ENCODE peak calls at places on chromosome 22, in four cellular contexts. D is progenitor cell of endocrine pancreas, H is neural progenitor cell, O is kidney. X is an unnamed sample.

GRCh38 chr22:32920032-32920628 is 118.6 kb downstream of the TIMP3 start:
- DNase-seq in D (no peak), H (no peak), O (no peak), X (no peak)

GRCh38 chr22:45318558-45319318 is 9.0 kb downstream of the FAM118A start:
- DNase-seq in D (no peak), H (peak), O (no peak), X (no peak)

GRCh38 chr22:46027219-46028068 is 50.5 kb upstream of the WNT7B start:
- DNase-seq in D (peak), H (peak), O (peak), X (no peak)

GRCh38 chr22:17965538-17966402 is 58.6 kb downstream of the MICAL3 start:
- DNase-seq in D (no peak), H (no peak), O (no peak), X (no peak)

GRCh38 chr22:49739138-49739537 is 88.5 kb downstream of the BRD1 start:
- DNase-seq in D (no peak), H (no peak), O (no peak), X (no peak)

GRCh38 chr22:50581031-50581949 is 1.4 kb downstream of the CHKB start:
- DNase-seq in D (no peak), H (no peak), O (no peak), X (no peak)

GRCh38 chr22:50729391-50730012 is 8.5 kb upstream of the ACR start:
- DNase-seq in D (no peak), H (no peak), O (peak), X (no peak)

GRCh38 chr22:32583074-32583677 is 108.6 kb downstream of the FBXO7 start:
- DNase-seq in D (no peak), H (no peak), O (no peak), X (no peak)

GRCh38 chr22:45483319-45483718 is 19.4 kb upstream of the FBLN1 start:
- DNase-seq in D (no peak), H (no peak), O (no peak), X (no peak)

GRCh38 chr22:49553518-49554295 is 274.0 kb downstream of the BRD1 start:
- DNase-seq in D (peak), H (peak), O (peak), X (no peak)

GRCh38 chr22:48316245-48316875 is 1511.3 kb downstream of the BRD1 start:
- DNase-seq in D (no peak), H (no peak), O (peak), X (no peak)

GRCh38 chr22:25661067-25661466 is 80.9 kb upstream of the MYO18B start:
- DNase-seq in D (no peak), H (no peak), O (no peak), X (no peak)

GRCh38 chr22:40216041-40216756 is 38.5 kb downstream of the TNRC6B start:
- DNase-seq in D (no peak), H (no peak), O (no peak), X (no peak)

GRCh38 chr22:46799626-46800025 is 37.2 kb downstream of the TBC1D22A start:
- DNase-seq in D (no peak), H (no peak), O (peak), X (no peak)

GRCh38 chr22:19349778-19350475 is 58.4 kb upstream of the CLTCL1 start:
- DNase-seq in D (no peak), H (no peak), O (no peak), X (no peak)

GRCh38 chr22:39954584-39955055 is 5.6 kb upstream of the TMA7B start:
- DNase-seq in D (no peak), H (no peak), O (no peak), X (no peak)

GRCh38 chr22:40240671-40241070 is 62.9 kb downstream of the TNRC6B start:
- DNase-seq in D (no peak), H (no peak), O (no peak), X (no peak)

GRCh38 chr22:38452373-38453064 is 2.5 kb downstream of the KCNJ4 start:
- DNase-seq in D (no peak), H (no peak), O (peak), X (no peak)

GRCh38 chr22:48473202-48473601 is 1354.5 kb downstream of the BRD1 start:
- DNase-seq in D (no peak), H (no peak), O (no peak), X (no peak)

GRCh38 chr22:47292546-47293320 is 530.3 kb downstream of the TBC1D22A start:
- DNase-seq in D (no peak), H (no peak), O (no peak), X (no peak)

GRCh38 chr22:37442537-37442936 is 15.3 kb upstream of the ELFN2 start:
- DNase-seq in D (no peak), H (no peak), O (no peak), X (no peak)

GRCh38 chr22:46028069-46028991 is 51.4 kb upstream of the WNT7B start:
- DNase-seq in D (no peak), H (no peak), O (peak), X (no peak)

GRCh38 chr22:19448076-19448607 is 631 bp upstream of the C22orf39 start:
- DNase-seq in D (no peak), H (peak), O (no peak), X (peak)

GRCh38 chr22:50530857-50531545 is 1.2 kb upstream of the TYMP start:
- DNase-seq in D (no peak), H (peak), O (peak), X (no peak)

GRCh38 chr22:32803020-32803758 is 1.7 kb downstream of the TIMP3 start:
- DNase-seq in D (no peak), H (peak), O (no peak), X (no peak)

GRCh38 chr22:17331690-17332089 is 37.6 kb upstream of the CECR2 start:
- DNase-seq in D (no peak), H (no peak), O (no peak), X (no peak)

DNA sequence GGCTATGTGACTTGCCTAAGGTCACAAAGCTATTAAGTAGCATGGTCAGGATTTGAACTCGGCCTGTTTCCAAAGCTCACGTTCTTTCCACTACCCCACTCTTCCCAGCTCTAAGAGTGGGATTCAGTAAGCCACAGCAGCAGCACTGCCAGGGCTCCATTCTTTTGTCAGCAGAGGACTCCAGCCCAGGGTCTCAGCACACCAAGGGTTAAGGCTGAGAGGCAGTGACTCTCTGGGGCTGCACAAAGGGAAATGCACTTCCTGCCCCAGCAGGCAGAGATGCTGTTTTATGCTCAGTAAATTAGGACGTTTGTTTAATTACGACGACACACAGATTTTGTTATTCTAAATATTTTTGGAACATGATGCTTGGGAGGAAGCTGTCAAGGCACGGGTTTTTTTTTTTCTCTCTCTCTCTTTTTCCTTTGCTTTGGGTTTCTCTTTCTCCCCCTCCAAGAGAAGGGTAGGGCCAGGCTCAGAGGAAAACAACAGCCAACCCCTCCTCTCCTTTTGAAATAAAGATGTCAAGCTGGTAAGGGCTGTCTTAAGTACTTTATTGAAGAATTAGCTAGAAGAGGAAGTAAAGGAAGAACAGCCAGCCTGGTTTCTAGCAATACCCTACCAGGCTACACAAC is 2.9 kb downstream of the MYH9 start:
- DNase-seq in D (no peak), H (peak), O (no peak), X (no peak)
- TF ChIP-seq CTCF in D (no peak), H (peak), O (no peak), X (no peak)

GRCh38 chr22:43537019-43537585 is 125.3 kb downstream of the MPPED1 start:
- DNase-seq in D (no peak), H (no peak), O (peak), X (no peak)
- TF ChIP-seq CTCF in D (no peak), H (no peak), O (no peak), X (peak)

DNA sequence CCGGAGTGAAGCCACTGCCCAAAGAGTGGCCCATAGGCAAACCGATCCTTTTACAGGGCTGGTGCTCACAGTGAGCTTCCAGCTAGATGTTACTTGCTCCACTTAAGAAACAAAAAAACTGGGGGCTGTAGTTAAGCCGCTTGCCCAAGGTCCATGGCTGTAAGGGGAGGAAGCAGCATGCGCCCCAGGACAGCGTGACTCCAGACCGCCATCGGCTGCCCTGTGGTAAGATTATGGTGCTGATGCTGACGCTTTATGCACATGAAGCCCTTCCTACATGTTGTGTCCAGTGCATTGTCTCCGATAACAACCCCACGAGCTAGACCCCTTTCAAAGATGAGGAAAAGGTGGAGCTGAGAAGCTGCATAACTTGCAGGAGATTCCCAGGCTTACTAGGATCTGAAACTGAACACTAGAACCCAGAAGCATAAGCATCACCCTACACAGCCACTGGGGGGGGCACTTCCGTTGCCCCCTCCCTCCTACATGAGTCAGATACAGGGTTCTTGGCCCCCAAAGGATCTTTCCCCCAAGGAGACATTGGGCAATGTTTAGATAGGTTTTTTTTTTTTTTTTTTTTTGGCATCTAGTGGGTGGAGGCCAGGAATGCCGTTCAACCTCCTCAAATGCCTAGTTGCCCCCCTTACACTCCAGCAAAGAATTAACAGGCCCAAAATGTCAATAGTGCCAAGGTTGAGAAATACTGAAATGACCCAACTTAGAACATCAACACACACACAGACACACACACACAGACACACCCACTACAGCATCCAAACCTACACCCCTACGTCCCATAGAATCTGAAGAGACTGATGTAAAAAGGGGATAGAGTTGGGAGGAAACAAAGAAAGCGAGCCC is 53.9 kb downstream of the MN1 start:
- DNase-seq in D (no peak), H (no peak), O (no peak), X (no peak)
- TF ChIP-seq CTCF in D (peak), H (peak), O (no peak), X (peak)

DNA sequence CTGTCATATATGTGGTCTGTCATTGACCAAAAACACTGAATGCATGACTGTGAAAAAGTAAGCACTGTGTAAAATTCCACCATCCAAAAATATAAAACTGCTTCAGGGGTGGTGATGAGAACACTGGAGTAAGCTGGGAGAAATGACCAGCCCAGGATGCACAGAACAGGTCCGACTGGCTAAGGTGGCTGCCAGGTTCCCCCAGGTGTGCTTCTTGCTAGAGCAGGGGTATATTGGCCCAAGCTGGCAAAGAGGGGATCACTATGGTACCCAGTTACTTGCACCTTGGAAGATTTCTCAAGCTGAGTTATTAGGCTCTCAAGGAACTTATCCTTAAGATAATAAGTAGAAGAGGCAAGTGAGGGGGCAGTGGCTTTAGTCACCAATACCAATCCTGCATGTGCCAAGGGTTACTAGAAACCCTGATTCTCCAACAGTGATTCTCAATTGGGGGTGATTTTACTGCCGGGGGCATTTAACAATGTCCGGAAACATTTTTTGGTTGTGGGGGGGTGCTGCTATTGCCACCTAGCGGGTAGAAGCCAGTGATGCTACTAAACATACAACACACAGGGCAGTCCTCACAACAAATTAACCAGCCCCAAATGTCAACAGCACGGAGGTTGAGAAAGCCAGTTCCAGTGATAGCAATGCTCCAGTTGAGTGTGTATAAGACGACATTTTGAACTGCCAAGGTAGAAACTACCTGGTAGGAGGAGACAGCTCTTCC is 15.7 kb downstream of the SNU13 start:
- DNase-seq in D (no peak), H (no peak), O (no peak), X (no peak)
- TF ChIP-seq CTCF in D (peak), H (peak), O (no peak), X (no peak)

GRCh38 chr22:20591660-20592310 is 84.4 kb downstream of the MED15 start:
- DNase-seq in D (no peak), H (peak), O (no peak), X (no peak)
- TF ChIP-seq CTCF in D (no peak), H (no peak), O (no peak), X (no peak)

GRCh38 chr22:29340566-29340965 is 25.1 kb upstream of the RASL10A start:
- DNase-seq in D (no peak), H (no peak), O (no peak), X (no peak)

GRCh38 chr22:29337631-29338284 is 22.3 kb upstream of the RASL10A start:
- DNase-seq in D (no peak), H (no peak), O (no peak), X (no peak)

GRCh38 chr22:29339381-29340235 is 24.1 kb upstream of the RASL10A start:
- DNase-seq in D (no peak), H (no peak), O (no peak), X (no peak)

GRCh38 chr22:29336751-29337490 is 21.4 kb upstream of the RASL10A start:
- DNase-seq in D (no peak), H (no peak), O (no peak), X (no peak)

DNA sequence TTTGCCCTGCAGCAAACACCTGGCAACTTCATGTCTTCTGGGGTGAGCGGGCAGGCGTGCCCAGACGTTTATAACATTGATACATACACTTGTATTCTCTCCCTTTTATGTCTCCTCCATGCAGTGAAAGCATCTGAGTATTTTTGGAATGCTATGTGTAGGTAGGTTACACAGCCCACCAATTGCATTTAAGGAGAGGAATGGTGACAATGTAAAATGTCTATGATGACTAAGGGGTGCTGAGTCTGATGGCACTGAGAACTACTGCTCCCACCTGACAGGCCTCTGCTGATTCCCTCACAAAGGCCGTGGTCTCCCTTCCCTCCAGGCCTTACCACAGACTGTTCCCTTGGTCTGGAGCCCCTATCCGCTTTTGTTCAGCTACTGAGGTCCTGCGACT is 22.9 kb upstream of the RASL10A start:
- DNase-seq in D (no peak), H (no peak), O (no peak), X (no peak)
- TF ChIP-seq CTCF in D (no peak), H (no peak), O (no peak), X (no peak)

DNA sequence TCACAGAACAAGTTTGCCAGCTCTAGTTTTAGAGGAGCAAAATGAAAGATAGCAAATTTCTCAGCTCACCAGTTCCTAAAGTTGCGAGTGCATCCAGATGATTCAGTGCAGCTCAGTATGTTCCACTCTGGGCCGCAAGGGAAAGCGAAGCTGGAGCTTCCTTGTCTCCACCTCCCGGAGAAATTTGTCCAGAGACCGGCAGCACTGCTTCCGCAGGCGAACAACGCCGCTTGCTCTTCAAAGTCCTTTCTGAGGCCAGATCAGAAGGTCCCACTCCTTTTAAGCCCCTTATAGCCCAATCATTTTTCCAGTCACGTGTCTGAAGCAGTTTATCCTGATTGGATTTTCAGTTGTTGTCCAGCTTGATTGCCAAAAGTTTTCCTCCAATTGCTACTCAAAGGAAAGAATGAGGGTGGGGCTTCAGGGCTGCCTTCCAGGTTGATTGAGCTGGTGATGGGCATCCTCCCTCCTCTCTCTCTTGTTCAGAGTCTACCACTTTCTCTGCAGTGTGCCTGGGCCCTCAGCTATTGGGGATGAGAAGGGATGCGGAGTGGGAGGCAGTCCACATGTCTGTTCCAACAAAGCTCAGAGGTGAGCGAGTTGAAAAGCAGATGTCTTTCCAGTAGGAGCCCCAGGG is at the start of gene ZNF280A:
- DNase-seq in D (no peak), H (peak), O (no peak), X (no peak)
- TF ChIP-seq CTCF in D (no peak), H (no peak), O (no peak), X (no peak)

GRCh38 chr22:31400023-31400397 is 606 bp downstream of the DRG1 start:
- DNase-seq in D (no peak), H (peak), O (no peak), X (no peak)

GRCh38 chr22:31393890-31394289 is 5.5 kb upstream of the DRG1 start:
- DNase-seq in D (no peak), H (no peak), O (no peak), X (no peak)

GRCh38 chr22:31394326-31394725 is 5.1 kb upstream of the DRG1 start:
- DNase-seq in D (no peak), H (no peak), O (no peak), X (no peak)

DNA sequence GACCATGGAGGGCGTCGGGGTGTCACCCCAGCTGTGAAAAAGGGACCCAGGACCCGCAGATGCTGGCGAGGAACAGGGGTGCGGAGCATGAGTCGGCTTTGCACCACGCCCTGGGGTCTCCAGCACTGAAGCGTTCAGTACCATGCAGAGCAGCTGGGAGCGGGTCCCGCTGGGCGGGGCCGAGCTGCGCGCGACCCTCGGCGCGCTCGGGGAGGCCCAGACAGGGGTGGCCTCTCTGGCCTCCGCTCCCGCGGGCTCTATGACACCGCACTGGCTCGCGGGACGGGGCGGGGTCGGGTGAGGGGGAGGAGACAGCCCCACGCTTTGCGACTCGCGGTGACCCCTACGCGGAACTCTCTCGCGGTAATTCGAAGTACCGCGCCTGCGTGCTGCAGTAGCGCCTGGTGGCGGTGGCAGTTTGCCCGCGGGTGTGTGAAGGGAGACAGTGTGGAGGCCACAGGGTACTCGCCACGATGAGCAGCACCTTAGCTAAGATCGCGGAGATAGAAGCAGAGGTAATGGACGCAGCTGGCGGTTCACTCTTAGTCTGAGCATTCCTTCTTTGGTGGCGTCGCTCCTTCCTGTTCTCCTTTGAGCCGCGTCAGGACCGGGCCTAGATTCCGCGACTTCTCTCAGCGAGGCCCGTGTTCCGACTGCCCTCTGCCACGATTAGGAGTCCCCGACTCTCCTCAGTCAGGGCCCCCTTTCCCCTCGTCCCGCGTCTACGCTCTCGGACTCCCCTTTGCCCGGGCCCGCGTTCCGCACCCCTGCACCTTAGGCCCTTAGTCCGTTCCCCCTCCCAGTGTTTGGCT is at the start of gene DRG1:
- DNase-seq in D (peak), H (peak), O (peak), X (peak)
- TF ChIP-seq CTCF in D (no peak), H (no peak), O (no peak), X (no peak)